ENCODE peak calls at places on chromosomes 16 and 17, in six cellular contexts. C, H, K, G, X and S are unnamed samples.

GRCh38 chr17:57418463-57419246 is 162.3 kb downstream of the MSI2 start:
- DNase-seq in C (no peak), H (no peak), K (no peak), G (no peak), X (no peak), S (no peak)

GRCh38 chr17:51630101-51630671 is 369.8 kb downstream of the UTP18 start:
- DNase-seq in C (no peak), H (no peak), K (no peak), G (no peak), X (no peak), S (no peak)

GRCh38 chr17:60557805-60558204 is 31.8 kb upstream of the APPBP2 start:
- DNase-seq in C (no peak), H (no peak), K (no peak), G (no peak), X (no peak), S (no peak)

GRCh38 chr17:82300707-82301270 is 16.6 kb downstream of the CD7 start:
- DNase-seq in C (no peak), H (peak; percentile 65), K (no peak), G (peak; percentile 39), X (peak; percentile 68), S (no peak)

GRCh38 chr17:78019367-78019975 is 61.0 kb downstream of the TNRC6C start:
- DNase-seq in C (no peak), H (no peak), K (no peak), G (no peak), X (peak; percentile 63), S (peak; percentile 63)

GRCh38 chr16:87834668-87835473 is 34.4 kb downstream of the SLC7A5 start:
- DNase-seq in C (no peak), H (no peak), K (no peak), G (no peak), X (no peak), S (no peak)

GRCh38 chr17:17325816-17326215 is 22.6 kb downstream of the NT5M start:
- DNase-seq in C (no peak), H (no peak), K (no peak), G (no peak), X (no peak), S (no peak)

GRCh38 chr16:89031715-89032659 is 55.0 kb upstream of the CBFA2T3 start:
- DNase-seq in C (peak; percentile 10), H (peak; percentile 36), K (no peak), G (no peak), X (no peak), S (peak; percentile 55)

GRCh38 chr16:27383511-27384243 is 18.3 kb upstream of the IL21R start:
- DNase-seq in C (no peak), H (no peak), K (no peak), G (no peak), X (no peak), S (no peak)

GRCh38 chr16:14135704-14136103 is 64.6 kb downstream of the MRTFB start:
- DNase-seq in C (no peak), H (no peak), K (no peak), G (no peak), X (no peak), S (no peak)

GRCh38 chr16:63789603-63790002 is 1332.3 kb downstream of the CDH11 start:
- DNase-seq in C (no peak), H (no peak), K (no peak), G (no peak), X (no peak), S (no peak)

GRCh38 chr16:11682655-11683096 is 14.4 kb downstream of the SNN start:
- DNase-seq in C (no peak), H (no peak), K (no peak), G (no peak), X (peak; percentile 88), S (no peak)

GRCh38 chr16:89035013-89035697 is 58.1 kb upstream of the CBFA2T3 start:
- DNase-seq in C (no peak), H (no peak), K (no peak), G (no peak), X (no peak), S (no peak)

GRCh38 chr16:72195609-72196008 is 23.7 kb upstream of the PMFBP1 start:
- DNase-seq in C (no peak), H (no peak), K (peak; percentile 20), G (no peak), X (no peak), S (no peak)

GRCh38 chr17:57739402-57740224 is 5.5 kb downstream of the CCDC182 start:
- DNase-seq in C (no peak), H (no peak), K (no peak), G (no peak), X (no peak), S (no peak)

GRCh38 chr17:6608321-6608720 is 32.2 kb downstream of the KIAA0753 start:
- DNase-seq in C (no peak), H (no peak), K (no peak), G (peak; percentile 25), X (no peak), S (no peak)

GRCh38 chr16:12539185-12539929 is 264.3 kb downstream of the CPPED1 start:
- DNase-seq in C (no peak), H (no peak), K (no peak), G (no peak), X (peak; percentile 86), S (no peak)

GRCh38 chr16:72149676-72150464 is 22.1 kb downstream of the PMFBP1 start:
- DNase-seq in C (no peak), H (no peak), K (no peak), G (no peak), X (no peak), S (no peak)

GRCh38 chr17:51720439-51720838 is 438.1 kb downstream of the CA10 start:
- DNase-seq in C (no peak), H (no peak), K (no peak), G (no peak), X (no peak), S (no peak)

GRCh38 chr16:9820481-9821246 is 361.6 kb downstream of the GRIN2A start:
- DNase-seq in C (no peak), H (no peak), K (peak; percentile 76), G (peak; percentile 10), X (no peak), S (peak; percentile 56)

GRCh38 chr16:11530171-11530940 is 56.4 kb downstream of the LITAF start:
- DNase-seq in C (no peak), H (no peak), K (no peak), G (no peak), X (no peak), S (no peak)

GRCh38 chr16:31105677-31106213 is 2.4 kb upstream of the BCKDK start:
- DNase-seq in C (peak; percentile 80), H (peak; percentile 77), K (peak; percentile 42), G (peak; percentile 87), X (peak; percentile 80), S (peak; percentile 66)

GRCh38 chr17:48636177-48637018 is 10.2 kb upstream of the HOXB9 start:
- DNase-seq in C (peak; percentile 47), H (peak; percentile 57), K (peak; percentile 90), G (no peak), X (peak; percentile 78), S (no peak)

GRCh38 chr16:52416888-52417287 is 130.1 kb downstream of the TOX3 start:
- DNase-seq in C (no peak), H (no peak), K (no peak), G (no peak), X (no peak), S (no peak)

GRCh38 chr17:3532859-3533142 is 24.8 kb downstream of the TRPV3 start:
- DNase-seq in C (no peak), H (no peak), K (no peak), G (no peak), X (no peak), S (no peak)

GRCh38 chr16:14015948-14016347 is 55.2 kb upstream of the MRTFB start:
- DNase-seq in C (no peak), H (no peak), K (no peak), G (no peak), X (peak; percentile 89), S (no peak)

GRCh38 chr16:9112166-9112843 is 20.9 kb downstream of the HAPSTR1 start:
- DNase-seq in C (no peak), H (no peak), K (no peak), G (no peak), X (no peak), S (no peak)

GRCh38 chr16:21946889-21947635 is 6.1 kb upstream of the UQCRC2 start:
- DNase-seq in C (no peak), H (no peak), K (no peak), G (peak; percentile 21), X (no peak), S (no peak)

GRCh38 chr17:5706835-5707234 is 122.5 kb upstream of the NLRP1 start:
- DNase-seq in C (peak; percentile 38), H (peak; percentile 51), K (peak; percentile 70), G (peak; percentile 64), X (peak; percentile 66), S (peak; percentile 70)

GRCh38 chr16:1492923-1493745 is at the start of gene TELO2:
- DNase-seq in C (peak; percentile 87), H (peak; percentile 88), K (peak; percentile 87), G (peak; percentile 83), X (peak; percentile 66), S (peak; percentile 80)